ENCODE peak calls at places on chromosomes 4 and X, in seven cellular contexts. B is A549, U is GM06990, E is lower lobe of right lung, T is brain microvascular endothelial cell, D is DND-41, F is GM23338. S is an unnamed sample.

GRCh38 chr4:150078041-150078995 is at the start of gene DCLK2:
- DNase-seq in B (peak), U (peak), E (peak), T (peak), D (no peak), F (peak), S (peak)

GRCh38 chr4:83224502-83225197 is 59.9 kb downstream of the COQ2 start:
- DNase-seq in B (no peak), U (no peak), E (no peak), T (no peak), D (no peak), F (no peak), S (no peak)

GRCh38 chrX:66035667-66036066 is 4.2 kb downstream of the VSIG4 start:
- DNase-seq in B (no peak), U (no peak), E (no peak), T (no peak), D (no peak), F (peak), S (no peak)

GRCh38 chr4:101020956-101021355 is 326.4 kb downstream of the PPP3CA start:
- DNase-seq in B (peak), U (peak), E (no peak), T (peak), D (no peak), F (no peak), S (no peak)

GRCh38 chr4:151782296-151782695 is 21.5 kb upstream of the GATB start:
- DNase-seq in B (no peak), U (no peak), E (no peak), T (no peak), D (no peak), F (no peak), S (no peak)

GRCh38 chr4:4607336-4608213 is 65.7 kb upstream of the STX18 start:
- DNase-seq in B (no peak), U (no peak), E (no peak), T (no peak), D (no peak), F (peak), S (no peak)

GRCh38 chr4:57109847-57110634 is at the start of gene IGFBP7:
- DNase-seq in B (no peak), U (peak), E (peak), T (no peak), D (no peak), F (peak), S (peak)

GRCh38 chrX:149060921-149061320 is 444.2 kb downstream of the IDS start:
- DNase-seq in B (no peak), U (no peak), E (no peak), T (peak), D (no peak), F (no peak), S (no peak)

GRCh38 chr4:110196871-110197420 is 1.5 kb downstream of the ELOVL6 start:
- DNase-seq in B (peak), U (peak), E (no peak), T (no peak), D (peak), F (peak), S (peak)

GRCh38 chr4:71709961-71710360 is 73.9 kb downstream of the GC start:
- DNase-seq in B (peak), U (no peak), E (no peak), T (no peak), D (no peak), F (peak), S (no peak)

GRCh38 chr4:14566518-14566917 is 435.8 kb upstream of the CPEB2 start:
- DNase-seq in B (no peak), U (no peak), E (no peak), T (peak), D (peak), F (no peak), S (no peak)

GRCh38 chr4:54099287-54099958 is 540 bp upstream of the GSX2 start:
- DNase-seq in B (no peak), U (no peak), E (no peak), T (no peak), D (no peak), F (peak), S (no peak)

GRCh38 chr4:7924163-7924562 is 15.5 kb downstream of the AFAP1 start:
- DNase-seq in B (no peak), U (no peak), E (no peak), T (no peak), D (no peak), F (no peak), S (no peak)

GRCh38 chr4:168634276-168634802 is 137.5 kb downstream of the PALLD start:
- DNase-seq in B (no peak), U (no peak), E (no peak), T (peak), D (no peak), F (no peak), S (no peak)

GRCh38 chrX:49627030-49627777 is 28.4 kb downstream of the GAGE1 start:
- DNase-seq in B (peak), U (peak), E (no peak), T (no peak), D (no peak), F (peak), S (no peak)

GRCh38 chr4:153784300-153784699 is 4.6 kb downstream of the SFRP2 start:
- DNase-seq in B (no peak), U (no peak), E (no peak), T (no peak), D (no peak), F (no peak), S (no peak)

GRCh38 chr4:153787156-153787555 is 1.7 kb downstream of the SFRP2 start:
- DNase-seq in B (no peak), U (no peak), E (no peak), T (no peak), D (no peak), F (no peak), S (no peak)

GRCh38 chr4:153788064-153788418 is 842 bp downstream of the SFRP2 start:
- DNase-seq in B (no peak), U (no peak), E (no peak), T (no peak), D (no peak), F (peak), S (no peak)

GRCh38 chr4:153788419-153789276 is at the start of gene SFRP2:
- DNase-seq in B (no peak), U (no peak), E (peak), T (no peak), D (no peak), F (peak), S (peak)

DNA sequence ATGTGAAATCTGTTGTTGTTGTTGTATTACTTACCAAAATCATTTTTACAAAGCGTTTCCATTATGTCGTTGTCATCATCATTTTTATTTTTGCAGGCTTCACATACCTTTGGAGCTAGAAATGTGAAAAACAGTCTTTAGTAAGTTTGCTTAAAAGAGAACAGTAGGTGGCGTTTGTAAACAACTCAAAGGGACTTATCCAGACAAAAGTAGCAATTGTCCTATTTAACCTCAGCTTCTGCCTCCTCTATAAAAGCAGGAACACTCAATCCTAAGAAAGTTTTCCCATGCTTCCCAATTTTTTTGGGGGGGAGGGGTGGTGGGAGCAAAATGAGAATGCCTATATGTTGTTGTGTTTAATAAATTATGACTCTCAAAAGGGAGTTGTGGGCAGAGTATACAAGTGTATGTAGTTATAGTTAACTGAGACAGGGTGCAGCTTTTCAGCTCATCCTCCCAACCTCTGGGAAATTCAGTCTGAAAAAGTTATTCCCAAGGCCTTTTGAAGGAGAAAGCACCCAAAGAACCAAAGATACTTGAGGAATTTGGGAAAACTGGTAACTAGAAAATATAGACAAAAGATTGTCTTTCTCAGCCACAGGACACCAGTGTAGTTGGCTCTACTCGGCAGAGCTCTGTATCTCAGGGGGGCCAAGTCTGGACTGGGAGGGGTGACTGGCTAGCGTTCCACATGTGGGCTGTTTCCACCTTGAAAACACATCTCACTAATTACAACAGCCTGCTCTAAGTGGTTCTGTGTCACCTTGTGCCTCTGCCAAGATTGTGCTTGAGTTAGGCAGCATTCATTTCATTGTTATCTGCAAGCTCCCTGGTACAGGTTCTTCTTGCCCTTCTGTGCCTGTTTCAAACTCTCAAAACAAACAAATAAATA is 2.8 kb downstream of the SFRP2 start:
- DNase-seq in B (peak), U (no peak), E (no peak), T (no peak), D (no peak), F (peak), S (no peak)
- TF ChIP-seq CTCF in B (peak), U (peak), E (peak), T (peak), D (peak), F (peak), S (peak)

GRCh38 chr4:113325876-113326615 is 276.6 kb downstream of the ANK2 start:
- DNase-seq in B (no peak), U (no peak), E (no peak), T (no peak), D (no peak), F (no peak), S (no peak)

GRCh38 chr4:113330200-113330599 is 280.7 kb downstream of the ANK2 start:
- DNase-seq in B (no peak), U (no peak), E (no peak), T (no peak), D (no peak), F (no peak), S (no peak)

GRCh38 chr4:113327513-113327912 is 278.1 kb downstream of the ANK2 start:
- DNase-seq in B (no peak), U (no peak), E (no peak), T (no peak), D (no peak), F (no peak), S (no peak)

GRCh38 chr4:113331811-113332210 is 282.4 kb downstream of the ANK2 start:
- DNase-seq in B (no peak), U (no peak), E (no peak), T (no peak), D (no peak), F (peak), S (no peak)

GRCh38 chr4:113328514-113328913 is 279.1 kb downstream of the ANK2 start:
- DNase-seq in B (peak), U (no peak), E (no peak), T (no peak), D (peak), F (peak), S (no peak)
- TF ChIP-seq CTCF in B (no peak), U (peak), E (peak), T (peak), D (peak), F (peak), S (peak)

DNA sequence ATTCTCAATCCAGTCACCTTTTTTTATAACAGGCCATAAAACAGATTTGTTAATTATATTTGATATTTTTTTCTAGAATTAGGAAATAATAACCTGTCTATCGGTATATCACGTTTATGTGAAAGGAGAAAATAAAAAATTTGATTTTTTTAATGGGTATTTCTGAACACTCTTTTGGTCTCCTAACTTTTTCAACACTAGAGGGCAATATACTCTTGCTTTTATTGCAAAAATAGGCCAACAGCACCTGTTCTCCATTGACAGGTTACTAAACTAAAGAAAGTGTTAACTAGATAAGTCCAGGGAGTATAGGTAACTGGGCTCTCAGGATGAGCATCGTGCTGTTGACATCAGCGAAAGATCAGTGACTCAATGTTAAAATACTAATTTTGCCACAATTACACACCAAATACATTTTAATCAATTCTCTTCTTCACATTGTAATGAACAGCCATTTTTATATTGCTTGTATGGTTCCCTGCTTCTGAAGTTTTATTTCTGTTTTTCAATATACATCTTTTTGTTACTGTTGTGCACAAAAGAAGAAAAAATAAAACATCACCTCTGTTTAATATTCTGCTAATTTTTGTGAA is 22.8 kb downstream of the NDST4 start:
- DNase-seq in B (peak), U (peak), E (no peak), T (no peak), D (no peak), F (peak), S (no peak)
- TF ChIP-seq CTCF in B (peak), U (peak), E (peak), T (peak), D (peak), F (peak), S (peak)

GRCh38 chrX:151488677-151489076 is 74.8 kb upstream of the PASD1 start:
- DNase-seq in B (peak), U (no peak), E (no peak), T (no peak), D (peak), F (peak), S (no peak)
- TF ChIP-seq CTCF in B (no peak), U (peak), E (no peak), T (peak), D (peak), F (peak), S (peak)

GRCh38 chr4:176886135-176886534 is 93.4 kb upstream of the VEGFC start:
- DNase-seq in B (no peak), U (no peak), E (no peak), T (no peak), D (no peak), F (no peak), S (no peak)
- TF ChIP-seq CTCF in B (no peak), U (no peak), E (no peak), T (no peak), D (no peak), F (no peak), S (no peak)

GRCh38 chr4:122005064-122005755 is 53.4 kb upstream of the TRPC3 start:
- DNase-seq in B (no peak), U (no peak), E (no peak), T (peak), D (no peak), F (no peak), S (no peak)

GRCh38 chr4:121998024-121998423 is 46.2 kb upstream of the TRPC3 start:
- DNase-seq in B (peak), U (no peak), E (no peak), T (no peak), D (no peak), F (peak), S (no peak)

GRCh38 chr4:122007016-122007415 is 55.2 kb upstream of the TRPC3 start:
- DNase-seq in B (no peak), U (no peak), E (no peak), T (no peak), D (no peak), F (no peak), S (no peak)

GRCh38 chr4:122000849-122001248 is 49.0 kb upstream of the TRPC3 start:
- DNase-seq in B (no peak), U (no peak), E (no peak), T (no peak), D (no peak), F (no peak), S (no peak)

GRCh38 chr4:122003335-122003734 is 51.5 kb upstream of the TRPC3 start:
- DNase-seq in B (peak), U (peak), E (no peak), T (peak), D (peak), F (peak), S (peak)
- TF ChIP-seq CTCF in B (peak), U (peak), E (no peak), T (peak), D (peak), F (peak), S (peak)

DNA sequence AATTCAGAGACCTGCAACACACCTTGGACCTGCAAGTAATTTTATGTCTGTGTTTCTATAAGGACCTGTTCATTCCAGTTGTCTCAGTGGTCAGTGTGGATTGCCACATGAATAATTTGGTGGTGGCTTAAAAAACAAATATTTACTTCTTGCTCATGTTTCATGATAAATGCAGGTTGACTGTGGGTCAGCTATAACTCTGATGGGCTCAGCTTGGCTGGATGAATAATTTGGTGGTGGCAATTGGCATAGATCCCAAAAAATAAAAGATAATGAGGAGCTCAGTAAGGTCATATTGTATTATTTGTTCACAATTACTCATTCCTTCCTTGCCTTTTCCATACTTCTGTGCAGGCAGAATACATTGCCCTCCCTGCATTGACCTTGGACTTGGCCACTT is 18.9 kb upstream of the SCRG1 start:
- DNase-seq in B (no peak), U (no peak), E (no peak), T (no peak), D (no peak), F (no peak), S (no peak)
- TF ChIP-seq CTCF in B (no peak), U (no peak), E (no peak), T (no peak), D (no peak), F (no peak), S (no peak)

S was measured in neural crest cell.